ENCODE peak calls at places on chromosome 14, in eight cellular contexts. P is stimulated activated CD4-positive, alpha-beta T cell treated with anti-CD3 and anti-CD28 coated beads, Interleukin-15, amount 100 ng/mL, for 24 hours; R is right cardiac atrium; B is myocyte; N is DMS53; C is mucosa of descending colon; G is progenitor cell of endocrine pancreas; V is CD4-positive, alpha-beta T cell. S is an unnamed sample.

GRCh38 chr14:67359319-67359774 is 257 bp downstream of the ATP6V1D start:
- DNase-seq in N (peak), P (no peak), R (peak), G (peak), B (no peak), C (no peak), V (no peak), S (no peak)

GRCh38 chr14:80658155-80658554 is 283.4 kb downstream of the CEP128 start:
- DNase-seq in V (no peak), R (no peak), B (peak), C (no peak), N (no peak), P (no peak), G (no peak), S (no peak)

GRCh38 chr14:60652674-60653387 is 3.6 kb upstream of the SIX1 start:
- DNase-seq in N (peak), C (no peak), R (no peak), G (no peak), B (peak), V (no peak), P (peak), S (no peak)

GRCh38 chr14:36973806-36974442 is 198.5 kb downstream of the SLC25A21 start:
- DNase-seq in P (no peak), G (no peak), R (no peak), N (peak), B (peak), V (no peak), C (no peak), S (no peak)

GRCh38 chr14:65170768-65171251 is 68.5 kb upstream of the MAX start:
- DNase-seq in B (peak), C (no peak), V (peak), R (peak), G (no peak), P (peak), N (peak), S (no peak)

GRCh38 chr14:102928412-102929348 is 6.2 kb downstream of the AMN start:
- DNase-seq in G (peak), C (peak), B (no peak), P (peak), N (peak), V (peak), R (peak), S (no peak)

GRCh38 chr14:53509227-53509822 is 356.2 kb upstream of the DDHD1 start:
- DNase-seq in G (no peak), B (peak), C (no peak), P (no peak), R (peak), V (no peak), N (no peak), S (no peak)

GRCh38 chr14:22737052-22737451 is 29.4 kb upstream of the OXA1L start:
- DNase-seq in R (no peak), P (peak), V (no peak), B (no peak), G (no peak), N (no peak), C (no peak), S (no peak)

GRCh38 chr14:99199854-99200653 is 71.9 kb downstream of the BCL11B start:
- DNase-seq in R (no peak), B (no peak), G (no peak), P (no peak), C (no peak), N (no peak), V (no peak), S (peak)

GRCh38 chr14:25132734-25133422 is 82.9 kb upstream of the STXBP6 start:
- DNase-seq in R (peak), C (peak), V (peak), B (peak), N (peak), P (peak), G (peak), S (peak)

S was measured in T47D.